ENCODE peak calls at places on chromosomes 16 and 17, in five cellular contexts. B is H1; Z is colonic mucosa; X is choroid plexus epithelial cell; V is CD4-positive, CD25-positive, alpha-beta regulatory T cell. L is an unnamed sample.

GRCh38 chr16:79316004-79316458 is 284.5 kb downstream of the MAF start:
- DNase-seq in V (no peak), X (no peak), Z (no peak), B (no peak), L (no peak)

GRCh38 chr17:5194346-5194745 is 2.7 kb upstream of the ZNF594 start:
- DNase-seq in X (no peak), Z (no peak), V (no peak), B (no peak), L (no peak)

GRCh38 chr16:87702325-87702811 is 63.4 kb downstream of the KLHDC4 start:
- DNase-seq in Z (no peak), B (peak), V (no peak), X (peak), L (no peak)

GRCh38 chr16:58123896-58124600 is 5.1 kb downstream of the CFAP20 start:
- DNase-seq in V (no peak), X (no peak), Z (no peak), B (no peak), L (no peak)

GRCh38 chr17:12492450-12492849 is 173.2 kb upstream of the MYOCD start:
- DNase-seq in B (no peak), V (no peak), Z (no peak), X (peak), L (no peak)

GRCh38 chr17:27567563-27567859 is 63.5 kb upstream of the LGALS9 start:
- DNase-seq in X (no peak), V (no peak), Z (no peak), B (no peak), L (no peak)

GRCh38 chr16:17939723-17940122 is 396.8 kb downstream of the NPIPA8 start:
- DNase-seq in Z (no peak), B (no peak), V (no peak), X (no peak), L (no peak)

GRCh38 chr16:74448990-74449389 is 27.7 kb upstream of the CLEC18B start:
- DNase-seq in Z (peak), V (no peak), B (no peak), X (peak), L (peak)

GRCh38 chr16:70736454-70737376 is 50.9 kb upstream of the MTSS2 start:
- DNase-seq in V (no peak), Z (no peak), B (no peak), X (peak), L (no peak)

GRCh38 chr16:11141409-11142260 is 114.4 kb downstream of the SOCS1 start:
- DNase-seq in Z (no peak), X (no peak), B (no peak), V (no peak), L (no peak)

GRCh38 chr16:11687606-11688519 is 19.6 kb downstream of the SNN start:
- DNase-seq in V (no peak), Z (no peak), X (no peak), B (no peak), L (no peak)

GRCh38 chr17:58279016-58279671 is 1.6 kb downstream of the MPO start:
- DNase-seq in B (no peak), Z (no peak), X (peak), V (no peak), L (no peak)

GRCh38 chr17:44781553-44782348 is 23.0 kb downstream of the ADAM11 start:
- DNase-seq in Z (no peak), B (no peak), X (no peak), V (no peak), L (no peak)

GRCh38 chr17:50866950-50867855 is 1.0 kb upstream of the TOB1 start:
- DNase-seq in B (peak), X (peak), Z (peak), V (peak), L (peak)

GRCh38 chr16:53837421-53837820 is 133.5 kb downstream of the FTO start:
- DNase-seq in B (no peak), X (peak), V (no peak), Z (no peak), L (no peak)
- H3K4me3 ChIP-seq in B (no peak), X (no peak), V (no peak), Z (no peak), L (no peak)

GRCh38 chr16:50267151-50267631 is 840 bp downstream of the ADCY7 start:
- DNase-seq in B (no peak), X (no peak), Z (peak), V (no peak), L (peak)
- H3K4me3 ChIP-seq in B (no peak), X (no peak), Z (peak), V (peak), L (no peak)

GRCh38 chr17:77869665-77870132 is 88.8 kb upstream of the TNRC6C start:
- DNase-seq in Z (no peak), X (no peak), B (no peak), V (no peak), L (no peak)
- H3K4me3 ChIP-seq in Z (no peak), X (no peak), B (no peak), V (no peak), L (no peak)

DNA sequence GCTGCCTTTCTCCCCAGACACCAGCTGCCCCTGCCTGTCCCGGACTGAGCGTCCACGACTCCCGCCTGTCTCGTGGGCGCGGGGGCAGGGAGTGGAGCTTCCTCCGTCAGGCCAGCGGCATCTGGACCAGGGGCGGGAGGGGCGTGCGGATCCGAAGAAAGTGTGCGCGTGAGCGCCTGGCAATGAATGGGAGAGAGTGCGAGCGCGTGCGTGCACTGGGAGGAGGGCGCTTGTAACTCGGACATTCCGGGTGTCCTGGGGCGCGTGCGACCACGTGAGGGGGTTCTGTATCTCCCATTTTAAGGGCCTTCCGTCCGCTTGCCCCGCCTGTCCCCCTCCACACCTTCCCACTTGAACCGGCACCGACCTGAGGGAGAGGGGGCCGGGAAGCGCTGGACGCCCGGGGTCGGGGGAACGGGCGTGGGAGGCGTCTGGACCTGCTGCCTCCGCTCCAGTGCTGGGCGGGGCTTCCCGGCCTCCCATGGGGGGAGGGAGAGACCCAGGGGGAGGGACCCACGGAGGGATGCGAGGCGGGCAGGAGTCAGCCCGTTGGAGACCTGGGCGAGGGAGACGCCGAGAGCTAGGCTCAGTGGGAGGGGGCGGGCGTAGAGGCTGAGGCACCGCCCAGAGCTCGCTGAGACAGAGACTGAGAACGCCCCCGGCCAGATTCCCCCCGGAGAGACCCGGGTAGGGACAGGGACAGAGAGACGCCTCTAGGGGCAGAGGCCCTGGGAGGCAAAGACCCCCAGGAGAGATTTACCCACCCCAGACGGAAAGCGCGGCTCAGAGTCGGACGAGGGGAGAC is at the start of gene KREMEN2:
- DNase-seq in V (no peak), B (peak), Z (peak), X (peak), L (peak)
- H3K4me3 ChIP-seq in V (no peak), B (peak), Z (peak), X (peak), L (peak)

DNA sequence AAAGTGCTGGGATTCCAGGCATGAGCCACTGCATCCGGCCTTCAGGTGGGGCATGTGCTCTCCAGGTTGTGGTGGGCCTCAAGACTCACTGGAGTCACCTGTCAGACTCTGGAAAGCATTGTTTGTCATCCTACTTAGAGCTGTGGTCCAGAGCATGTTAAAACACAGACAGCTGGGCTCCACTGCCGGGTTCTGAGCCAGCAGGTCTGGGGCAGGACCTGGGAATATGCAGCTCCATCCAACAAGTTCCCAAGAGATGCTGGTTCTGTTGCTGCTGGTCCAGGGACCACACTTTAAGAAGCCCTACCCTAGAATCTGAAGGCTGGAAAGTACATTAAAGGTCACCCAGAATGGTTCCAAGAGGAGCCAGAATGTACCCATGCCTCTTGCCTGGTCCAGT is 75.3 kb downstream of the GAS7 start:
- DNase-seq in V (no peak), B (no peak), X (no peak), Z (no peak), L (no peak)
- H3K4me3 ChIP-seq in V (no peak), B (no peak), X (no peak), Z (no peak), L (no peak)

DNA sequence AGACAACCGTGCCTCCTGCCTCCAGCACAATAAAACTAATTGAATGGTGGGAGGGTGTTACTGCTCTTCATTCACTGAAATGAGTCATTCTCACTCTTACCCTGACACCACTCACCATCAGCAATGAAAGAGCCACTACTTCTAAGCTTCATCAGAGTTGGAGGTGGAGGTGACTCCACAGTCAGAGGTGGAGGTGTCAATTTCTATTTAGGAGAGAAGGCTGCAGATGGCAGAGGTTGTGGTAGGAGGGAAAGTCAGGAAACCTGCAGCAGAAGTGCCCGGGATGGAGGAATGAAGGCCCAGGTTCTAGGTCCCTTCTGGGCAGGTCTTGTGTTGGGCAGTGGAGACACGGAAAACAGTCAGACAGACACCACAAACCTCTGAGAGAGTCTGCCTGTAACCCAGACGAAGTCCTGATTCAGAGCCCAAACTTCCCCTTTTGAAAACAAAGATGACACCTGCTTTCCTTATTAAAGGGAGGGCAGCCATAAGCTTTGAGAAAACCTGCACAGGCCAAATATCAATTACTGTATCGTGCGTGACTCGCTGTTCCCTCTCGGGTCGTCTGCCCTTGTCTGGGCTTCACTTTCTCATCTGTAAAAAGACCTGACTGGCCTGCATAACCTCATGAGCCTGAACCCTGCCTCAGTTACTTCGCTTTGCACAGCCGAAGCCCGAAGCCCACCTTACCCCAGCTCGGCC is 668 bp downstream of the ATPAF2 start:
- DNase-seq in X (no peak), V (no peak), Z (no peak), B (no peak), L (no peak)
- H3K4me3 ChIP-seq in X (peak), V (peak), Z (peak), B (peak), L (peak)

GRCh38 chr17:40443196-40443987 is at the start of gene IGFBP4:
- DNase-seq in Z (peak), V (peak), X (peak), B (peak), L (no peak)
- H3K4me3 ChIP-seq in Z (peak), V (no peak), X (peak), B (peak), L (peak)

GRCh38 chr17:38418069-38418692 is 10.1 kb upstream of the ARHGAP23 start:
- DNase-seq in Z (no peak), V (no peak), X (no peak), B (no peak), L (no peak)

GRCh38 chr17:38416840-38417209 is 11.4 kb upstream of the ARHGAP23 start:
- DNase-seq in B (no peak), X (no peak), Z (no peak), V (no peak), L (no peak)

GRCh38 chr17:38417210-38417951 is 10.9 kb upstream of the ARHGAP23 start:
- DNase-seq in B (no peak), Z (no peak), X (no peak), V (no peak), L (no peak)

GRCh38 chr17:38418693-38419507 is 9.4 kb upstream of the ARHGAP23 start:
- DNase-seq in Z (no peak), B (peak), V (no peak), X (no peak), L (no peak)

GRCh38 chr17:38415250-38416194 is 12.7 kb upstream of the ARHGAP23 start:
- DNase-seq in B (peak), Z (no peak), X (peak), V (no peak), L (no peak)
- H3K4me3 ChIP-seq in B (peak), Z (no peak), X (peak), V (no peak), L (peak)